ENCODE peak calls at places on chromosomes 13 and 19, in six cellular contexts. V, Z, H, W, X and O are unnamed samples.

GRCh38 chr19:43780706-43781525 is at the start of gene KCNN4:
- DNase-seq in V (peak; percentile 96), Z (peak; percentile 48), H (no peak), W (peak; percentile 85), X (no peak), O (no peak)

GRCh38 chr13:28611021-28611420 is 47.9 kb upstream of the POMP start:
- DNase-seq in V (no peak), Z (peak; percentile 59), H (no peak), W (no peak), X (no peak), O (no peak)

GRCh38 chr13:73110814-73111213 is 52.0 kb downstream of the KLF5 start:
- DNase-seq in V (no peak), Z (no peak), H (no peak), W (no peak), X (no peak), O (no peak)

GRCh38 chr13:97030705-97031452 is 36.6 kb upstream of the OXGR1 start:
- DNase-seq in V (peak; percentile 30), Z (peak; percentile 63), H (no peak), W (peak; percentile 72), X (no peak), O (no peak)

GRCh38 chr19:13128583-13128982 is 10.5 kb downstream of the NACC1 start:
- DNase-seq in V (no peak), Z (no peak), H (no peak), W (no peak), X (no peak), O (no peak)

GRCh38 chr19:40592170-40592569 is 9.0 kb upstream of the LTBP4 start:
- DNase-seq in V (peak; percentile 71), Z (peak; percentile 84), H (no peak), W (peak; percentile 63), X (no peak), O (no peak)

GRCh38 chr19:8459520-8460260 is 14.9 kb downstream of the HNRNPM start:
- DNase-seq in V (no peak), Z (peak; percentile 67), H (no peak), W (peak; percentile 91), X (no peak), O (no peak)

GRCh38 chr13:27120811-27121210 is 50.8 kb downstream of the USP12 start:
- DNase-seq in V (no peak), Z (no peak), H (no peak), W (no peak), X (no peak), O (no peak)

GRCh38 chr13:24208314-24208713 is 47.8 kb downstream of the SPATA13 start:
- DNase-seq in V (peak; percentile 67), Z (peak; percentile 80), H (no peak), W (peak; percentile 91), X (no peak), O (no peak)

GRCh38 chr13:68897331-68897730 is 1210.3 kb upstream of the ATXN8OS start:
- DNase-seq in V (no peak), Z (no peak), H (no peak), W (no peak), X (no peak), O (no peak)

GRCh38 chr19:42455621-42456081 is 12.9 kb upstream of the CXCL17 start:
- DNase-seq in V (peak; percentile 96), Z (no peak), H (no peak), W (no peak), X (no peak), O (no peak)

GRCh38 chr19:31144069-31144468 is 205.2 kb downstream of the TSHZ3 start:
- DNase-seq in V (no peak), Z (no peak), H (no peak), W (no peak), X (no peak), O (no peak)

DNA sequence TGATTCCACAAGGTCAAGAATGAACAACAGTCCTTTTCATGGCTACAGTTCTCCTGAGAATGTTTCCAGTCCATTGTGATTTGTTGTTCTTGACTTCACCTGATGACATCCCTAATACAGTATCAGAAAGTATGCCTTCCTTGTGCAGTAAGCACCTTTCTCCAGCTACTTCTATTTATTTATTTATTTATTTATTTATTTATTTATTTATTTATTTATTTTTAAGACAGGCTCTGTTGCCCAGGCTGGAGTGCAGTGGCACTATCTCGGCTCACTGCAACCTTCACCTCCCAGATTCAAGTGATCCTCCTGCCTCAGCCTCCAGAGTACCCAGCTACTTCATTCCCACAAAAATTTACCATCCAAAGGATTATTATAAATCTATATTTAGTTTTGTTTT is 6.6 kb upstream of the ZNF841 start:
- DNase-seq in V (peak; percentile 30), Z (no peak), H (no peak), W (no peak), X (no peak), O (no peak)
- H3K9me3 ChIP-seq in V (peaks cover 27% of the 10 kb centered on the region), Z (peaks cover 79% of the 10 kb centered on the region), H (no peaks in the 10 kb centered on the region), W (no peaks in the 10 kb centered on the region), X (peaks cover 18% of the 10 kb centered on the region), O (peaks cover 21% of the 10 kb centered on the region)

GRCh38 chr19:15286688-15287355 is 45.5 kb downstream of the BRD4 start:
- DNase-seq in V (no peak), Z (no peak), H (no peak), W (no peak), X (no peak), O (no peak)

GRCh38 chr19:15284091-15284490 is 48.2 kb downstream of the BRD4 start:
- DNase-seq in V (no peak), Z (no peak), H (no peak), W (no peak), X (no peak), O (no peak)

GRCh38 chr19:15285896-15286591 is 46.3 kb downstream of the BRD4 start:
- DNase-seq in V (no peak), Z (no peak), H (no peak), W (no peak), X (no peak), O (no peak)

GRCh38 chr19:15283141-15283885 is 49.0 kb downstream of the BRD4 start:
- DNase-seq in V (peak; percentile 46), Z (peak; percentile 55), H (no peak), W (peak; percentile 92), X (peak; percentile 63), O (peak; percentile 45)

DNA sequence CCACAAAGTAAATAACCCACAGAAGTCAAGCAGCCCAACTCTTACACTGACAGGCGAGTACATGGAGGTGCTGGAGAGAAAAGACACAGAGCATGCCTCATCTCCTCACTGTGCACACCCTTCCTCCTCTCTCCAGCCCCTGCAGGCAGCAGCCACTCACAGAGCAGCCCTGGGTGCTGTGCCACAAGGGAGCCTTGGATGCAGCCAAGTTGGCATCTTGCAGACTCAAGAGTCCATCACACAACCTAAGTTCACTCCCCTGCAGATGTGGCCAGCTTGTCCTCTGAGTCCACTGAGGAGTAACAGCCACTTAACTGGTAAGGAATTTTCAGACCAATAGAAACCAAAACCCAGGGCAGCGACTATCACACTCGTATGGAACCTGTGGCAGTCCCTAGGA is 47.4 kb downstream of the BRD4 start:
- DNase-seq in V (no peak), Z (no peak), H (no peak), W (no peak), X (no peak), O (no peak)
- H3K27ac ChIP-seq in V (no peak overlapping the region), Z (no peak overlapping the region), H (peak overlapping the region; percentile 12), W (peak overlapping the region; percentile 1), X (no peak overlapping the region), O (no peak overlapping the region)

GRCh38 chr13:99895428-99895998 is 76.1 kb downstream of the ZIC5 start:
- DNase-seq in V (no peak), Z (peak; percentile 8), H (no peak), W (peak; percentile 9), X (no peak), O (no peak)
- H3K4me3 ChIP-seq in V (no peak overlapping the region), Z (peak overlapping the region; percentile 63), H (peak overlapping the region; percentile 34), W (peak overlapping the region; percentile 38), X (peak overlapping the region; percentile 40), O (no peak overlapping the region)

GRCh38 chr13:31807090-31807541 is 67.8 kb downstream of the RXFP2 start:
- DNase-seq in V (peak; percentile 79), Z (peak; percentile 26), H (no peak), W (peak; percentile 85), X (no peak), O (no peak)
- H3K9me3 ChIP-seq in V (no peaks in the 10 kb centered on the region), Z (peaks cover 12% of the 10 kb centered on the region), H (no peaks in the 10 kb centered on the region), W (no peaks in the 10 kb centered on the region), X (no peaks in the 10 kb centered on the region), O (no peaks in the 10 kb centered on the region)

DNA sequence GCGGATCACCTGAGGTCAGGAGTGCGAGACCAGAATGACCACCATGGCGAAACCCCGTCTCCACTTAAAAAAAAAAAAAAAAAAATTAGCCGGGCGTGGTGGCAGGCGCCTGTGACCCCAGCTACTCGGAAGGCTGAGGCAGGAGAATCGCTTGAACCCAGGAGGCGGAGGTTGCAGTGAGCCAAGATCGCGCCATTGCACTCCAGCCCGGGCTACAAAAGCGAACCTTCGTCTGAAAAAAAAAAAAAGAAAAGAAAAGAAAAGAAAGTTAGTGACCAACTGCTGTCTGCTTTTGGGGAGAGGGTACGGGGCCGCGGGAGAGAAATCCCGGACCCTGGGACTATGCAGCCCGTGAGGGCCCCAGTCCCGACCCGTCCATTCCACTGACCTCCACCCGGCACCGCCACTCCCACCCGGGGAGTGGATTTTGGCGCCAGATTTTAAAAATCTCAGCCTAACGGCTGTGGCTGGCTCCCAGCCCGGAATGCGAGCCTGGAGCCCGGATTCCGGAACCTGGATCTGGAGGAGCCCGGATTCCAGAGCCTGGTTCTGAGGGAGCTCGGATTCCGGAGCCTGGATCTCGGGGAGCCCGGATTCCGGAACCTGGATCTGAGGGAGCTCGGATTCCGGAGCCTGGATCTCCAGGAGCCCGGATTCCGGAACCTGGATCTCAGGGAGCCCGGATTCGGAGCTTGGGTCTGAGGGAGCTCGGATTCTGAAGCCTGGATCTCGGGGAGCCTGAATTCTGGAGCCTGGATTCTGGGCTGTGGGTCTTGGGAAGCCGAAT is 6.1 kb upstream of the LMNB2 start:
- DNase-seq in V (peak; percentile 92), Z (peak; percentile 98), H (peak; percentile 93), W (peak; percentile 98), X (no peak), O (peak; percentile 90)
- H3K27ac ChIP-seq in V (peak overlapping the region; percentile 60), Z (peak overlapping the region; percentile 25), H (peak overlapping the region; percentile 62), W (peak overlapping the region; percentile 54), X (peak overlapping the region; percentile 60), O (no peak overlapping the region)

GRCh38 chr19:46783670-46784069 is 4.7 kb downstream of the SLC1A5 start:
- DNase-seq in V (no peak), Z (no peak), H (no peak), W (no peak), X (no peak), O (no peak)

GRCh38 chr19:46785054-46785979 is 3.1 kb downstream of the SLC1A5 start:
- DNase-seq in V (no peak), Z (no peak), H (no peak), W (peak; percentile 53), X (no peak), O (no peak)

GRCh38 chr19:46785980-46786235 is 2.5 kb downstream of the SLC1A5 start:
- DNase-seq in V (no peak), Z (no peak), H (no peak), W (no peak), X (no peak), O (no peak)

GRCh38 chr19:46782355-46783019 is 5.9 kb downstream of the SLC1A5 start:
- DNase-seq in V (no peak), Z (no peak), H (no peak), W (no peak), X (no peak), O (no peak)

GRCh38 chr19:46784262-46785053 is 3.9 kb downstream of the SLC1A5 start:
- DNase-seq in V (peak; percentile 95), Z (peak; percentile 93), H (peak; percentile 30), W (peak; percentile 93), X (peak; percentile 23), O (peak; percentile 75)
- H3K4me3 ChIP-seq in V (peak overlapping the region; percentile 89), Z (peak overlapping the region; percentile 97), H (peak overlapping the region; percentile 9), W (peak overlapping the region; percentile 94), X (peak overlapping the region; percentile 31), O (no peak overlapping the region)